ENCODE peak calls at places on chromosomes 6 and 20, in nine cellular contexts. N is lower lobe of right lung, K is astrocyte, X is astrocyte of the spinal cord, Q is fibroblast of villous mesenchyme, E is upper lobe of right lung, U is HCT116, T is A549, L is neural progenitor cell. F is an unnamed sample.

GRCh38 chr6:7672066-7673062 is 53.5 kb upstream of the BMP6 start:
- DNase-seq in N (no peak), Q (no peak), E (no peak), T (no peak), X (no peak), K (no peak), U (no peak), L (no peak), F (no peak)

GRCh38 chr20:38727602-38728236 is 3.4 kb downstream of the SLC32A1 start:
- DNase-seq in N (no peak), X (no peak), E (no peak), K (no peak), U (no peak), L (no peak), Q (no peak), T (no peak), F (no peak)

GRCh38 chr20:16580127-16580526 is 6.9 kb upstream of the KIF16B start:
- DNase-seq in X (peak), U (no peak), N (no peak), Q (peak), L (peak), T (no peak), E (no peak), K (peak), F (no peak)

GRCh38 chr6:235763-236360 is 56.4 kb upstream of the DUSP22 start:
- DNase-seq in X (peak), K (peak), Q (peak), N (no peak), L (peak), T (no peak), U (no peak), E (no peak), F (no peak)

GRCh38 chr6:106790935-106791334 is 161.6 kb downstream of the QRSL1 start:
- DNase-seq in T (no peak), N (no peak), U (no peak), L (no peak), Q (no peak), X (no peak), E (no peak), K (no peak), F (no peak)

GRCh38 chr20:57774111-57774880 is 64.5 kb upstream of the PMEPA1 start:
- DNase-seq in K (no peak), T (no peak), N (no peak), X (no peak), E (no peak), L (no peak), U (no peak), Q (no peak), F (no peak)

GRCh38 chr6:127404594-127405178 is 54.5 kb downstream of the KIAA0408 start:
- DNase-seq in U (no peak), N (no peak), K (no peak), X (no peak), E (no peak), Q (no peak), L (no peak), T (no peak), F (no peak)

GRCh38 chr6:129719692-129720091 is 9.7 kb upstream of the ARHGAP18 start:
- DNase-seq in Q (peak), L (no peak), K (no peak), X (no peak), N (no peak), E (no peak), U (no peak), T (no peak), F (no peak)

GRCh38 chr6:51025082-51025777 is 206.6 kb downstream of the TFAP2B start:
- DNase-seq in N (no peak), Q (no peak), X (peak), E (peak), K (peak), U (no peak), T (no peak), L (no peak), F (no peak)

GRCh38 chr6:29926795-29927427 is 15.4 kb upstream of the HLA-A start:
- DNase-seq in N (peak), Q (peak), T (peak), X (peak), K (no peak), E (peak), L (peak), U (no peak), F (no peak)

GRCh38 chr6:54097753-54098152 is 13.5 kb upstream of the MLIP start:
- DNase-seq in X (no peak), L (no peak), K (no peak), Q (no peak), U (no peak), E (no peak), N (no peak), T (no peak), F (no peak)

GRCh38 chr6:142925575-142926110 is 19.3 kb downstream of the HIVEP2 start:
- DNase-seq in X (peak), T (no peak), E (no peak), L (no peak), K (peak), Q (peak), N (no peak), U (no peak), F (no peak)

GRCh38 chr20:57656821-57657536 is 36.8 kb upstream of the ZBP1 start:
- DNase-seq in N (peak), U (no peak), T (no peak), X (no peak), Q (no peak), K (no peak), L (no peak), E (peak), F (no peak)

GRCh38 chr20:48706116-48706656 is 121.6 kb downstream of the PREX1 start:
- DNase-seq in K (no peak), X (no peak), E (no peak), N (no peak), T (no peak), L (no peak), U (no peak), Q (peak), F (no peak)

GRCh38 chr6:16737389-16737788 is 23.9 kb downstream of the ATXN1 start:
- DNase-seq in N (no peak), U (no peak), T (no peak), L (no peak), K (peak), X (peak), E (no peak), Q (peak), F (no peak)

GRCh38 chr6:52517502-52518278 is 59.2 kb downstream of the TRAM2 start:
- DNase-seq in L (peak), T (peak), X (peak), N (no peak), E (no peak), U (peak), K (peak), Q (peak), F (peak)

GRCh38 chr6:53238311-53238710 is 89.7 kb upstream of the GCM1 start:
- DNase-seq in L (no peak), T (no peak), X (no peak), E (no peak), N (no peak), U (no peak), Q (no peak), K (no peak), F (no peak)

DNA sequence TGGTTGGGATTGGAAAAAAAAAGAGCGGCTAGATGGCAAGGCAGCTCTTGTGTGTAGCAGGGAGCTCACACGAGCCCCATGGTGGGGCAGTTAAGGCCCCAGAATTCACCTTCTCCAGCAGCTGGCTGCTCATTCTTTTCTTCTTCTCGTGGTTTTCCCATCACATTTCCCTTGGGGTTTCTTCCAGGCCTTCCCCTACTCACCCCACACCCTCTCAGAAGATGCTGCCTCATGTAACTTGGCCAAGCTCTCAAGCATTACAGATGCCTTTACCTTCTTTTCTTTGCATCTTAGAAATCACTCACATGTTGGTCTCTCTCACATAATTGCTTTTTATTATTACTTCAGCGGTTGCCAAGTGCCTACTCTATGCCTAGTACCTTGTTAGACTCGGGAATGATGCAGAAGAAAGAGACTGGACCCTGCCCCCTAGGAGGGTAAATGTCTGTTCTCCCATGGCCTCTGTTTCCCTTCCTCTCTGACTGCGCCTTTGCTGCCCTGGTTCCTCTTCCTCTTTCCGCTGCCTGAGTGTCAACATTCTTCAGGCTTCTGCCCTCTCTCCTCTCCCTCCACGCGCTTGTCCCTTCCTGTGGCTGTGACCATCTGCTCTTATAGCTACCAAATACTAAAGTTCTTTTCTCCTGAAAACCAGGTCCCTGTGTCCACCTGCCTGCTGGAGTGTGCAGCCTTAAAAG is 28.6 kb downstream of the PPARD start:
- DNase-seq in X (no peak), N (peak), K (no peak), T (no peak), L (no peak), E (peak), Q (no peak), U (no peak), F (no peak)
- H3K4me3 ChIP-seq in X (no peak), N (no peak), K (no peak), T (no peak), L (no peak), E (no peak), Q (no peak), U (no peak), F (no peak)

GRCh38 chr6:1554881-1555569 is 54.7 kb upstream of the FOXC1 start:
- DNase-seq in T (peak), X (peak), K (peak), E (peak), N (peak), L (peak), Q (peak), U (no peak), F (no peak)

GRCh38 chr6:1554241-1554880 is 55.4 kb upstream of the FOXC1 start:
- DNase-seq in E (no peak), K (no peak), T (peak), Q (no peak), U (no peak), X (no peak), N (no peak), L (peak), F (no peak)

GRCh38 chr6:1553562-1554088 is 56.1 kb upstream of the FOXC1 start:
- DNase-seq in U (no peak), Q (no peak), E (no peak), K (no peak), N (no peak), L (no peak), X (no peak), T (no peak), F (no peak)

GRCh38 chr6:1551236-1551635 is 58.5 kb upstream of the FOXC1 start:
- DNase-seq in E (no peak), L (no peak), N (no peak), K (no peak), U (no peak), T (no peak), X (no peak), Q (no peak), F (no peak)

GRCh38 chr6:1552296-1552761 is 57.4 kb upstream of the FOXC1 start:
- DNase-seq in N (no peak), Q (no peak), K (peak), U (peak), L (peak), E (no peak), T (peak), X (peak), F (no peak)
- TF ChIP-seq CTCF in N (peak), Q (peak), K (no peak), U (peak), L (peak), E (peak), T (peak), X (peak), F (peak)

GRCh38 chr6:31363809-31364208 is 6.8 kb upstream of the HLA-B start:
- DNase-seq in X (no peak), K (no peak), N (no peak), U (no peak), E (no peak), Q (no peak), L (no peak), T (no peak), F (no peak)

GRCh38 chr6:31362751-31363150 is 5.8 kb upstream of the HLA-B start:
- DNase-seq in K (no peak), T (no peak), E (no peak), X (no peak), L (no peak), N (no peak), Q (no peak), U (no peak), F (no peak)

GRCh38 chr6:31365864-31366263 is 8.9 kb upstream of the HLA-B start:
- DNase-seq in Q (no peak), N (no peak), X (no peak), T (no peak), L (peak), U (no peak), E (no peak), K (no peak), F (no peak)

GRCh38 chr6:31368461-31368860 is 11.5 kb upstream of the HLA-B start:
- DNase-seq in E (no peak), N (no peak), L (no peak), U (peak), K (no peak), Q (no peak), T (no peak), X (no peak), F (no peak)

GRCh38 chr6:31366693-31367470 is 9.9 kb upstream of the HLA-B start:
- DNase-seq in K (peak), L (peak), E (peak), N (peak), X (peak), U (peak), Q (peak), T (peak), F (peak)
- H3K4me3 ChIP-seq in K (no peak), L (peak), E (peak), N (peak), X (no peak), U (peak), Q (no peak), T (peak), F (peak)

GRCh38 chr20:51542894-51543788 is 622 bp upstream of the NFATC2 start:
- DNase-seq in E (no peak), K (no peak), U (no peak), X (no peak), T (no peak), Q (no peak), L (no peak), N (no peak), F (no peak)

GRCh38 chr20:51540585-51540984 is 1.9 kb downstream of the NFATC2 start:
- DNase-seq in T (no peak), K (no peak), E (no peak), Q (no peak), L (no peak), X (no peak), N (no peak), U (no peak), F (no peak)

GRCh38 chr20:51541189-51542032 is 1.1 kb downstream of the NFATC2 start:
- DNase-seq in T (no peak), U (no peak), L (peak), E (peak), Q (peak), N (peak), K (peak), X (peak), F (no peak)

GRCh38 chr20:51545515-51545914 is 3.0 kb upstream of the NFATC2 start:
- DNase-seq in Q (no peak), X (no peak), E (no peak), T (no peak), L (no peak), K (no peak), N (no peak), U (no peak), F (no peak)

DNA sequence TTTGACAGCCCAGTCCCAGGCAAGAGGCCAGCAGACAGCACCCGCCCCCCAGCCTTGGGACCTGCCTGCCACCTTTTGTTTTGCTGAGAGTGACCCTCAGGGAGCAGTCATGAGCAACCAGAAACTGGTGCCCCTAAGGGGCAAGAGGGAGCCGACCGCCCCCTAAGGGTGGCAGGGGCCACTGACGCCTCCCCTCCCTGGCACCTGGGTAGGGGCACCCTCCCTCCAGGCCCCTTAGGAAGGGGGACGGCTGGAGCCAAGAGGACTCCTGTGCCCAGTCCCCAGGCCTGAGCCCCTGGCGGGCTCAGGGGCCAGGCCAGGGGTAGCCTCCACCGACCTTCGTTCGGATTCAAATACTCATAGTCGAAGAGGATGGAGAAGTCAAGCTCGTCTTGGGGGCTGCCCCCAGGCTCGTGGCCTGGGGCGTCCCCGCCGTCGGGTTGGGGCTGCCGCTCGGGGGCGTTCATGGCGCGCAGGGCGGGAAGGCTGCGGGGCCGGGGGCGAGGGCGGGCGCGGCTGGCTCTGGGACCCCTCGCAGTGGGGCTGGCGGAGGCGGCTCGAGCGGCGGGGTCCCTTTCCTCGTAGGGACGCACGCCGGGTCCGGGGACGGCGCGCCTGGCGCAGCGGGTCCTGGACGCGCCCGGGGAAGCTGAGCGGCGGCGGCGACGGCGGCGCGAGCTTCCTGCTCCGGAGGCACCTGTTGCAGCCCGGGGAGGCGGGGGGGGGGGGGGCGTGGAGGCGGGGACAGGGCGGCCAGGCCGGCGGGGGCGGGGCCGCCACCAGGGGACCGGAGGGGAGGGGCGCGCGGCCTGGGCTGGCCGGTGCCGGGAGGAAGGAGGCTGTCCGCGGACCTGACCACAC is at the start of gene NFATC2:
- DNase-seq in T (no peak), E (peak), X (no peak), K (no peak), L (peak), U (no peak), N (peak), Q (no peak), F (no peak)
- TF ChIP-seq CTCF in T (no peak), E (peak), X (no peak), K (no peak), L (peak), U (peak), N (peak), Q (no peak), F (peak)

GRCh38 chr6:37647765-37648085 is 50.0 kb downstream of the MDGA1 start:
- DNase-seq in E (no peak), Q (no peak), N (no peak), K (no peak), U (no peak), X (no peak), L (no peak), T (no peak), F (no peak)

GRCh38 chr6:37650071-37650481 is 47.6 kb downstream of the MDGA1 start:
- DNase-seq in T (no peak), U (no peak), N (no peak), E (no peak), L (peak), K (no peak), X (no peak), Q (no peak), F (no peak)

GRCh38 chr6:37646986-37647764 is 50.5 kb downstream of the MDGA1 start:
- DNase-seq in N (no peak), E (no peak), U (no peak), T (no peak), X (no peak), Q (no peak), K (no peak), L (no peak), F (no peak)

GRCh38 chr6:37646097-37646864 is 51.4 kb downstream of the MDGA1 start:
- DNase-seq in E (no peak), X (no peak), L (no peak), N (no peak), Q (no peak), U (no peak), T (no peak), K (no peak), F (no peak)

DNA sequence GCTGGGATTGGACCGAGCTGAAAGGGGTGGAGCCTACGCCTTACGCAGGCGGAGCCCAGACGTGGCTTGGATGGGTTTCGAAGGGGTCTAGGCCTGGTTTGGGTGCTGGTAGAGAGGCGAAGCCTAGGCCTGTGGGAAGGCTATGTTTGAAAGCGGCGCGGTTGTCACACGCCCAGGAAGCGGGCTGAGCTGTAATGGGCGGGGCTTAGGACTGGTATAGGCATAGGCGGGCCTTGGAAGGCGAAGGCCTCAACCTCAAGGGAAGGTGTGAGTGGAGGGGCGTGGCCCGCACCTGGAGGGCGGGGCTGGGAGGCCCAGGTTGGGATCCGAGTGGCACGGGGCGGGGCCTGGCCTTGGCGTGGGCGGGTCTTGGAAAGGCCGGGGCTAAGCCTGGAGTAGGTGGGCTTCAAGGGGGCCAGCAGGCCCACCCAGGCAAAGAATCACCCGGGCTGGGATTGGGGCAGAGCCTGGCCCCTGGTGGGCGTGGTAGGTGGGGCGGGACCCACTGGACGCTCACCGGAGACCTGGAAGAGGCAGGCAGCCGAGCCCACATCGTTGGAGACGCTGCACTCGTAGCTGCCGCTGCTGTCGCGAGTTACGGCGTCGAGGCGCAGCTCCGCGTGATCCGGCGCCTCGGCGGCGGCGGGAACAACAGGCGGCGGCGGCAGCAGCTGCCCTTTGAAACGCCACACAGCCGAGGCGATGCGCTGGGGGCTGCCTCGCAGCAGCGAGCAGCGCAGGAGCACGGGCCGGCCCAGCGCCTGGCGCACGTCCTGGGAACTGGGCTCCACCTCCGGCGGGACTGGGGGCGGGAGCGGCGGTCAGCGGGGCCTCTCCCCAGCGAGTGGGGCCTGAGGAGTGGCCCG is 49.0 kb downstream of the MDGA1 start:
- DNase-seq in Q (no peak), N (no peak), K (no peak), L (peak), E (peak), U (peak), T (no peak), X (no peak), F (no peak)
- H3K4me3 ChIP-seq in Q (no peak), N (peak), K (peak), L (peak), E (peak), U (no peak), T (no peak), X (no peak), F (no peak)

GRCh38 chr20:43751167-43752050 is 24.6 kb upstream of the GTSF1L start:
- DNase-seq in Q (peak), N (no peak), U (no peak), T (no peak), X (peak), K (peak), E (no peak), L (no peak), F (peak)
- TF ChIP-seq CTCF in Q (no peak), N (no peak), U (no peak), T (no peak), X (no peak), K (no peak), E (no peak), L (no peak), F (peak)

GRCh38 chr6:98845201-98846020 is 11.0 kb downstream of the POU3F2 start:
- DNase-seq in X (peak), N (peak), T (peak), Q (peak), U (peak), L (peak), E (peak), K (peak), F (peak)
- H3K4me3 ChIP-seq in X (peak), N (peak), T (peak), Q (peak), U (no peak), L (peak), E (peak), K (peak), F (no peak)

GRCh38 chr20:37007898-37008649 is 56.6 kb upstream of the SAMHD1 start:
- DNase-seq in Q (peak), U (no peak), K (peak), E (no peak), L (no peak), X (peak), N (no peak), T (no peak), F (no peak)
- TF ChIP-seq CTCF in Q (peak), U (no peak), K (peak), E (peak), L (no peak), X (peak), N (peak), T (no peak), F (peak)

F was measured in GM12864.